ENCODE peak calls at places on chromosomes 13 and 19, in seven cellular contexts. I is foreskin fibroblast; E is right atrium auricular region; O is stimulated activated CD4-positive, alpha-beta T cell treated with anti-CD3 and anti-CD28 coated beads, TNF-alpha, amount 100 ng/mL, for 24 hours; M is amygdala; D is nucleus accumbens; N is endothelial cell. J is an unnamed sample.

GRCh38 chr19:46714523-46715106 is 2.3 kb downstream of the PRKD2 start:
- DNase-seq in I (no peak), E (no peak), O (peak), M (no peak), D (no peak), N (no peak), J (no peak)

GRCh38 chr13:88908896-88909535 is 1237.8 kb downstream of the SLITRK5 start:
- DNase-seq in I (no peak), E (no peak), O (no peak), M (no peak), D (no peak), N (no peak), J (no peak)

GRCh38 chr19:43809762-43810696 is 7.8 kb upstream of the LYPD5 start:
- DNase-seq in I (peak), E (no peak), O (no peak), M (no peak), D (no peak), N (no peak), J (no peak)

GRCh38 chr19:35609881-35610353 is 2.6 kb upstream of the HAUS5 start:
- DNase-seq in I (no peak), E (no peak), O (no peak), M (no peak), D (no peak), N (no peak), J (no peak)

GRCh38 chr13:32472194-32472621 is 44.3 kb upstream of the N4BP2L1 start:
- DNase-seq in I (no peak), E (no peak), O (no peak), M (no peak), D (no peak), N (no peak), J (no peak)

GRCh38 chr13:51981355-51981754 is 29.9 kb downstream of the ATP7B start:
- DNase-seq in I (no peak), E (no peak), O (no peak), M (no peak), D (no peak), N (no peak), J (no peak)

GRCh38 chr13:39597828-39598227 is 5.2 kb downstream of the LHFPL6 start:
- DNase-seq in I (peak), E (no peak), O (no peak), M (no peak), D (no peak), N (no peak), J (no peak)

GRCh38 chr13:33520480-33520839 is 234.9 kb upstream of the STARD13 start:
- DNase-seq in I (no peak), E (no peak), O (no peak), M (no peak), D (no peak), N (no peak), J (no peak)

GRCh38 chr19:35046461-35046860 is 4.9 kb downstream of the HPN start:
- DNase-seq in I (no peak), E (no peak), O (no peak), M (no peak), D (no peak), N (no peak), J (no peak)

GRCh38 chr19:7763696-7764095 is 653 bp downstream of the CLEC4M start:
- DNase-seq in I (no peak), E (no peak), O (no peak), M (no peak), D (no peak), N (no peak), J (no peak)

GRCh38 chr13:40230833-40231266 is 435.6 kb downstream of the FOXO1 start:
- DNase-seq in I (peak), E (no peak), O (no peak), M (no peak), D (no peak), N (peak), J (no peak)

GRCh38 chr13:47903836-47904235 is 97.2 kb downstream of the SUCLA2 start:
- DNase-seq in I (peak), E (no peak), O (no peak), M (no peak), D (no peak), N (no peak), J (no peak)

GRCh38 chr13:46101488-46102289 is 3.1 kb downstream of the CPB2 start:
- DNase-seq in I (no peak), E (no peak), O (no peak), M (no peak), D (no peak), N (no peak), J (no peak)

GRCh38 chr19:14433454-14434156 is 499 bp downstream of the PKN1 start:
- DNase-seq in I (no peak), E (no peak), O (peak), M (no peak), D (no peak), N (no peak), J (no peak)

GRCh38 chr13:40043759-40044158 is 388.3 kb downstream of the COG6 start:
- DNase-seq in I (no peak), E (no peak), O (no peak), M (no peak), D (no peak), N (no peak), J (no peak)

GRCh38 chr13:25151626-25152025 is 20.5 kb downstream of the AMER2 start:
- DNase-seq in I (no peak), E (no peak), O (no peak), M (no peak), D (no peak), N (no peak), J (no peak)

GRCh38 chr19:35497406-35497805 is 7.1 kb upstream of the KRTDAP start:
- DNase-seq in I (no peak), E (no peak), O (no peak), M (no peak), D (no peak), N (no peak), J (no peak)

GRCh38 chr13:27493981-27494380 is 43.6 kb upstream of the MTIF3 start:
- DNase-seq in I (no peak), E (no peak), O (no peak), M (no peak), D (no peak), N (no peak), J (no peak)

GRCh38 chr13:24511824-24512207 is 762 bp downstream of the PARP4 start:
- DNase-seq in I (no peak), E (no peak), O (no peak), M (no peak), D (no peak), N (no peak), J (no peak)

GRCh38 chr13:46373623-46374022 is 13.4 kb downstream of the RUBCNL start:
- DNase-seq in I (no peak), E (no peak), O (no peak), M (no peak), D (no peak), N (no peak), J (no peak)

GRCh38 chr13:49760555-49760954 is 31.9 kb downstream of the KPNA3 start:
- DNase-seq in I (no peak), E (no peak), O (no peak), M (no peak), D (no peak), N (no peak), J (no peak)

GRCh38 chr19:35741216-35741541 is 1.1 kb downstream of the IGFLR1 start:
- DNase-seq in I (no peak), E (no peak), O (no peak), M (no peak), D (no peak), N (no peak), J (no peak)

GRCh38 chr19:41362143-41362847 is 1.7 kb downstream of the B9D2 start:
- DNase-seq in I (no peak), E (no peak), O (no peak), M (no peak), D (no peak), N (no peak), J (no peak)

GRCh38 chr13:76812971-76813691 is 73.1 kb downstream of the KCTD12 start:
- DNase-seq in I (peak), E (peak), O (no peak), M (no peak), D (no peak), N (no peak), J (no peak)

GRCh38 chr13:73903561-73903960 is 230.6 kb downstream of the KLF12 start:
- DNase-seq in I (no peak), E (no peak), O (no peak), M (no peak), D (no peak), N (no peak), J (no peak)

GRCh38 chr13:43057653-43058317 is 34.4 kb downstream of the DNAJC15 start:
- DNase-seq in I (no peak), E (no peak), O (no peak), M (no peak), D (no peak), N (peak), J (no peak)